ENCODE peak calls at places on chromosomes 6 and 20, in five cellular contexts. U is cardiac fibroblast, L is pancreas, O is endothelial cell of umbilical vein, I is mucosa of descending colon. C is an unnamed sample.

GRCh38 chr6:122207794-122208193 is 191.7 kb upstream of the HSF2 start:
- DNase-seq in L (no peak), I (no peak), O (no peak), U (no peak), C (peak)

GRCh38 chr20:45290677-45291355 is 15.8 kb upstream of the RBPJL start:
- DNase-seq in I (peak), L (peak), O (peak), U (peak), C (peak)

GRCh38 chr6:108587258-108588059 is 26.7 kb downstream of the FOXO3 start:
- DNase-seq in I (no peak), L (no peak), O (peak), U (peak), C (peak)

GRCh38 chr20:50516180-50516934 is 6.2 kb downstream of the PTPN1 start:
- DNase-seq in I (no peak), L (no peak), O (no peak), U (no peak), C (no peak)

GRCh38 chr6:110039996-110040383 is 61.9 kb downstream of the GPR6 start:
- DNase-seq in I (peak), U (peak), O (peak), L (no peak), C (peak)

GRCh38 chr20:53513489-53514298 is 79.9 kb downstream of the ZNF217 start:
- DNase-seq in I (peak), U (no peak), L (no peak), O (no peak), C (peak)

GRCh38 chr6:107730106-107730505 is 94.0 kb downstream of the SCML4 start:
- DNase-seq in O (no peak), U (no peak), I (no peak), L (no peak), C (no peak)

GRCh38 chr20:41357424-41358163 is 9.0 kb downstream of the EMILIN3 start:
- DNase-seq in L (no peak), O (no peak), U (no peak), I (no peak), C (no peak)

GRCh38 chr6:156735751-156736150 is 41.4 kb upstream of the ARID1B start:
- DNase-seq in O (no peak), I (no peak), L (no peak), U (no peak), C (no peak)

GRCh38 chr6:166618866-166619761 is 7.9 kb downstream of the RPS6KA2 start:
- DNase-seq in O (no peak), L (no peak), U (peak), I (peak), C (peak)

GRCh38 chr6:165640767-165641166 is 22.3 kb downstream of the PDE10A start:
- DNase-seq in U (no peak), I (no peak), O (no peak), L (no peak), C (no peak)

GRCh38 chr20:33578510-33578909 is 83.6 kb upstream of the C20orf144 start:
- DNase-seq in O (no peak), L (no peak), I (no peak), U (peak), C (peak)

GRCh38 chr6:28725890-28726348 is 197.9 kb downstream of the TRIM27 start:
- DNase-seq in I (no peak), U (no peak), L (no peak), O (no peak), C (no peak)

GRCh38 chr6:112245511-112246203 is 8.7 kb downstream of the LAMA4 start:
- DNase-seq in I (no peak), O (peak), U (peak), L (no peak), C (peak)

GRCh38 chr6:161411265-161411944 is 137.5 kb upstream of the AGPAT4 start:
- DNase-seq in U (no peak), I (no peak), L (no peak), O (no peak), C (peak)

GRCh38 chr6:55664581-55665223 is 85.7 kb upstream of the HMGCLL1 start:
- DNase-seq in U (no peak), I (no peak), O (no peak), L (no peak), C (no peak)

GRCh38 chr20:56517211-56517610 is 7.3 kb upstream of the FAM209A start:
- DNase-seq in O (no peak), U (no peak), I (no peak), L (no peak), C (no peak)

GRCh38 chr6:117418320-117418719 is 7.4 kb downstream of the ROS1 start:
- DNase-seq in L (no peak), O (no peak), I (no peak), U (no peak), C (no peak)

GRCh38 chr6:32224696-32225095 is 829 bp upstream of the NOTCH4 start:
- DNase-seq in O (no peak), I (no peak), U (no peak), L (no peak), C (no peak)

GRCh38 chr6:121917834-121918559 is 481.5 kb upstream of the HSF2 start:
- DNase-seq in O (peak), I (no peak), U (no peak), L (no peak), C (peak)

GRCh38 chr6:24358219-24358821 is 461 bp upstream of the DCDC2 start:
- DNase-seq in I (peak), O (no peak), U (no peak), L (no peak), C (no peak)

GRCh38 chr20:22403860-22404608 is 180.3 kb downstream of the FOXA2 start:
- DNase-seq in I (no peak), O (no peak), L (no peak), U (peak), C (no peak)

GRCh38 chr6:21595265-21595950 is 1.9 kb downstream of the SOX4 start:
- DNase-seq in L (peak), O (no peak), U (peak), I (peak), C (peak)

GRCh38 chr20:21027569-21027968 is 78.6 kb downstream of the LINC00237 start:
- DNase-seq in I (no peak), O (no peak), U (no peak), L (no peak), C (no peak)

GRCh38 chr6:13012977-13013680 is 296.6 kb downstream of the PHACTR1 start:
- DNase-seq in I (peak), L (peak), U (peak), O (peak), C (no peak)

GRCh38 chr6:158046201-158047119 is 64.8 kb downstream of the SYNJ2 start:
- DNase-seq in L (peak), U (no peak), I (peak), O (no peak), C (no peak)

GRCh38 chr6:33607784-33608161 is 13.3 kb upstream of the ITPR3 start:
- DNase-seq in I (peak), L (peak), O (no peak), U (no peak), C (no peak)

GRCh38 chr6:106832766-106833510 is 141.6 kb downstream of the CD24 start:
- DNase-seq in O (no peak), L (no peak), U (no peak), I (no peak), C (no peak)

GRCh38 chr6:138383776-138384175 is 6.1 kb downstream of the SMIM28 start:
- DNase-seq in U (no peak), I (no peak), O (no peak), L (no peak), C (no peak)

GRCh38 chr6:41167173-41167963 is 4.5 kb upstream of the TREM2 start:
- DNase-seq in I (no peak), O (peak), U (peak), L (no peak), C (peak)

GRCh38 chr20:49785851-49786174 is 26.8 kb upstream of the SLC9A8 start:
- DNase-seq in O (no peak), U (no peak), L (no peak), I (peak), C (no peak)

GRCh38 chr20:37692447-37693166 is 1.2 kb upstream of the CTNNBL1 start:
- DNase-seq in O (no peak), L (no peak), U (no peak), I (no peak), C (no peak)

GRCh38 chr20:37693203-37693602 is 627 bp upstream of the CTNNBL1 start:
- DNase-seq in L (no peak), O (no peak), I (no peak), U (no peak), C (no peak)

GRCh38 chr20:37697314-37697713 is 3.5 kb downstream of the CTNNBL1 start:
- DNase-seq in O (no peak), L (no peak), I (no peak), U (no peak), C (no peak)

GRCh38 chr20:37693629-37694626 is at the start of gene CTNNBL1:
- DNase-seq in U (peak), O (peak), I (peak), L (peak), C (peak)

GRCh38 chr20:37695684-37696342 is 2.0 kb downstream of the CTNNBL1 start:
- DNase-seq in O (no peak), I (no peak), U (no peak), L (no peak), C (no peak)
- H3K4me3 ChIP-seq in O (no peak), I (no peak), U (no peak), L (no peak), C (no peak)

GRCh38 chr6:26556263-26557070 is 18.3 kb downstream of the HMGN4 start:
- DNase-seq in L (no peak), O (peak), I (no peak), U (peak), C (peak)
- H3K4me3 ChIP-seq in L (no peak), O (no peak), I (no peak), U (no peak), C (peak)

GRCh38 chr20:36542019-36542488 is 735 bp downstream of the MYL9 start:
- DNase-seq in U (peak), O (peak), L (peak), I (no peak), C (no peak)

GRCh38 chr20:36542516-36543186 is 1.3 kb downstream of the MYL9 start:
- DNase-seq in U (no peak), O (no peak), L (peak), I (no peak), C (no peak)

GRCh38 chr20:36544134-36545018 is 3.1 kb downstream of the MYL9 start:
- DNase-seq in I (no peak), U (peak), O (peak), L (peak), C (peak)

GRCh38 chr20:36541227-36542018 is at the start of gene MYL9:
- DNase-seq in I (peak), O (peak), L (peak), U (peak), C (peak)

GRCh38 chr20:36543187-36544133 is 2.1 kb downstream of the MYL9 start:
- DNase-seq in I (peak), O (no peak), L (peak), U (peak), C (peak)
- H3K4me3 ChIP-seq in I (no peak), O (no peak), L (no peak), U (peak), C (peak)

DNA sequence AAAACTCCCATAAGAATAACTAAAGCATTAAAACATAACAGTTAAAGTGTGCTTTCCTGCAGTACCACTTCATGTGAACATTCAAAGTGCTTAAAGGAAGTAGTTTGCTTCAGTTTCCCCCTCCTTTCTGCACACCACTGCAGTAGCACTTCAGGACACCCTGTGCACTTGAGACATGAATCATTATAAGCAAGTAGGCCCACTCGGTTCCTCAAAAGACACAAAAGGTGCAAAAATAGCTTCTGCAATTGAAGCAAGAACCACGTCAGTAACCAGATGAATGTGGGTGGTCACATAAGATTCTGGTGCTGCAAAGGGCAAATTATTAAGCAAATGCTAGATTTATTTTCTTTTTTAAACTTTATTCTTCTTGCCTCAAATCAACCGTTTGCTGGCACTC is 160.6 kb downstream of the HIVEP2 start:
- DNase-seq in L (no peak), U (no peak), I (no peak), O (no peak), C (no peak)
- H3K4me3 ChIP-seq in L (no peak), U (no peak), I (no peak), O (no peak), C (no peak)

GRCh38 chr6:27494987-27495385 is 22.1 kb upstream of the ZNF184 start:
- DNase-seq in U (no peak), I (no peak), O (no peak), L (no peak), C (no peak)
- H3K4me3 ChIP-seq in U (peak), I (no peak), O (peak), L (peak), C (peak)

GRCh38 chr6:16684896-16685554 is 76.2 kb downstream of the ATXN1 start:
- DNase-seq in U (peak), L (no peak), I (no peak), O (no peak), C (peak)
- H3K4me3 ChIP-seq in U (no peak), L (no peak), I (no peak), O (no peak), C (no peak)

GRCh38 chr20:58897493-58897892 is 45.0 kb downstream of the GNAS start:
- DNase-seq in L (no peak), I (no peak), U (no peak), O (no peak), C (no peak)
- H3K4me3 ChIP-seq in L (no peak), I (no peak), U (no peak), O (no peak), C (no peak)